ENCODE peak calls at places on chromosome 7, in ten cellular contexts. E is AG10803; Q is A549; Z is PC-3; O is CD8-positive, alpha-beta T cell; D is NB4; A is sigmoid colon; H is SK-N-SH; X is GM06990; N is stomach. R is an unnamed sample.
A peak's percentile ranks its signal among the peaks of the same experiment; 100 is the strongest.

GRCh38 chr7:155867280-155867679 is 55.0 kb upstream of the SHH start:
- DNase-seq in E (no peak), Q (no peak), Z (no peak), O (peak; percentile 5), D (no peak), A (no peak), H (no peak), X (no peak), N (peak; percentile 34), R (no peak)

GRCh38 chr7:48213226-48213625 is 42.0 kb downstream of the ABCA13 start:
- DNase-seq in E (no peak), Q (no peak), Z (peak; percentile 82), O (no peak), D (no peak), A (no peak), H (no peak), X (no peak), N (no peak), R (no peak)

GRCh38 chr7:138610671-138611170 is 90.4 kb downstream of the SVOPL start:
- DNase-seq in E (no peak), Q (no peak), Z (no peak), O (no peak), D (no peak), A (no peak), H (no peak), X (no peak), N (no peak), R (no peak)

GRCh38 chr7:106563466-106564150 is 97.3 kb downstream of the CCDC71L start:
- DNase-seq in E (peak; percentile 42), Q (no peak), Z (no peak), O (no peak), D (no peak), A (no peak), H (no peak), X (no peak), N (no peak), R (peak; percentile 62)

GRCh38 chr7:100679927-100680588 is 6.5 kb downstream of the GNB2 start:
- DNase-seq in E (peak; percentile 38), Q (peak; percentile 49), Z (no peak), O (no peak), D (peak; percentile 74), A (peak; percentile 83), H (peak; percentile 44), X (no peak), N (no peak), R (no peak)

GRCh38 chr7:101882595-101883564 is 65.5 kb downstream of the CUX1 start:
- DNase-seq in E (peak; percentile 100), Q (peak; percentile 100), Z (peak; percentile 99), O (no peak), D (peak; percentile 62), A (peak; percentile 97), H (peak; percentile 59), X (no peak), N (peak; percentile 88), R (peak; percentile 99)

GRCh38 chr7:152923711-152924110 is 164.2 kb downstream of the ACTR3B start:
- DNase-seq in E (no peak), Q (no peak), Z (no peak), O (no peak), D (no peak), A (no peak), H (peak; percentile 31), X (no peak), N (no peak), R (no peak)

GRCh38 chr7:39451901-39452300 is 114.3 kb upstream of the YAE1 start:
- DNase-seq in E (no peak), Q (no peak), Z (no peak), O (no peak), D (no peak), A (no peak), H (no peak), X (no peak), N (no peak), R (no peak)

GRCh38 chr7:116439005-116439404 is 60.5 kb upstream of the CAV2 start:
- DNase-seq in E (no peak), Q (no peak), Z (no peak), O (no peak), D (no peak), A (no peak), H (no peak), X (no peak), N (no peak), R (no peak)

GRCh38 chr7:45384499-45384898 is 189.7 kb upstream of the ADCY1 start:
- DNase-seq in E (peak; percentile 13), Q (peak; percentile 60), Z (peak; percentile 58), O (no peak), D (no peak), A (no peak), H (no peak), X (no peak), N (no peak), R (no peak)

DNA sequence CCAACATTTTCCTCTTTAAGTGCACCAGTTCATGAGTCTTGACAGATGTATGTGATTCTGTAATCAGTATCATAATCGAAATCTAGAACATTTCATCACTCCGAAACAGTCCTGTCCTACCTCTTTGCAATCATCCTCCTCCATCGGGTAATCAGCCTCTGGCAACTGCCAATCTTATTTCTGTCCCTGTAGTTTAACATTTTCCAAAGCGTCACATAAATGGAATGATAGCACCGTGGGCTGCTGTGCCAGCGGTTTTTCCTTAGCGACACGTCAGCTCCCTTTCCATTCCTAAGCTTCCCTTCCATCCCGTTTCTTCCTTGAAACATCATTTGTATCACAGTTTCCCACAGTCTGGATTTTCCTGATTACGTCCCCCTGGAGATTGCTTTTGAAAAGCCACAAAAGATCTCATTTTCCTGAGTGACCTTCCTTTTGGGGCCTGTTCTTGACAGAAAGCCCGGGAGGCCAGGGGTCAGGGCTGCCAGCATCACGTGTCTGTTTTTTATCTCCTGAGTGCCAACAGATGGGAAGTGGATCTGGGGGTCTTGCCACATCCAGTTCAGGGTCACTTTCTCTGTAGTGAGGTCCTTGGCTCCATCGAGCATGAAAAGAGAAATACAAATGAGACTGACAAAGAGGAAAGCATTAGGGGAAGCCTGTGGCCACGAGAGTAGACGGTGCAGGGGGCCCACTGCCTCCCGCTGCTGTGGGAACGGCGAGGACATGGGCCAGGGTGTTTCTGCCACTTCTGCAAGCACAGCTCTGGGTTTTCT is 31.6 kb downstream of the TMEM120A start:
- DNase-seq in E (peak; percentile 92), Q (no peak), Z (no peak), O (no peak), D (no peak), A (no peak), H (peak; percentile 68), X (no peak), N (no peak), R (no peak)
- H3K4me3 ChIP-seq in E (no peak overlapping the region), Q (no peak overlapping the region), Z (no peak overlapping the region), O (no peak overlapping the region), D (no peak overlapping the region), A (no peak overlapping the region), H (no peak overlapping the region), X (no peak overlapping the region), N (no peak overlapping the region), R (no peak overlapping the region)

DNA sequence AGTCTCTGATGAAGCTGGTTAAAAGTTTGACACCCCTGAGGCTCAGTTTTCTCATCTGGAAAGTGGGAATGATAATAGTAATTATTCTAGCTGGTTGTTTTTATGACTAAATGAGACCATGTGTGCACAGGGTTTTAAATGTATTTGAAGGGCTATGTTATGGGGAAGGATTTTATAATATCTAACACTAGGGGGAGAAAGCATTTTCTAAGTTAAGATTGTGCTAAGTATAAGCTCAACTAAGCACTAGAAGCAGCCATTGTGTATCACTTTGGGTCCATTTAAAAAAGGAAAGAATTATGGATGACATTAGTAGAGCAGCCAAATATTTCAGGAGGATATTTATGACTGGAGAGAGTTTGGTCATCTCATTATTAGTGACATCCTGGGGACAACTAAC is 49.5 kb upstream of the CREB5 start:
- DNase-seq in E (no peak), Q (no peak), Z (peak; percentile 25), O (no peak), D (no peak), A (no peak), H (no peak), X (no peak), N (no peak), R (no peak)
- TF ChIP-seq CTCF in E (peak; percentile 29), Q (peak; percentile 21), Z (peak; percentile 61), O (no peak), D (no peak), A (no peak), H (peak; percentile 45), X (peak; percentile 25), N (no peak), R (no peak)

GRCh38 chr7:129781856-129782256 is 170.3 kb downstream of the NRF1 start:
- DNase-seq in E (no peak), Q (no peak), Z (no peak), O (no peak), D (no peak), A (no peak), H (peak; percentile 62), X (no peak), N (no peak), R (no peak)
- H3K4me3 ChIP-seq in E (no peak overlapping the region), Q (no peak overlapping the region), Z (no peak overlapping the region), O (peak overlapping the region; percentile 60), D (no peak overlapping the region), A (no peak overlapping the region), H (peak overlapping the region; percentile 9), X (no peak overlapping the region), N (peak overlapping the region; percentile 83), R (no peak overlapping the region)

GRCh38 chr7:16421333-16422099 is at the start of gene CRPPA:
- DNase-seq in E (peak; percentile 54), Q (peak; percentile 41), Z (no peak), O (peak; percentile 76), D (peak; percentile 77), A (peak; percentile 72), H (peak; percentile 79), X (no peak), N (no peak), R (no peak)

GRCh38 chr7:16419859-16420258 is 1.5 kb downstream of the CRPPA start:
- DNase-seq in E (no peak), Q (no peak), Z (no peak), O (no peak), D (peak; percentile 34), A (no peak), H (no peak), X (no peak), N (no peak), R (no peak)

GRCh38 chr7:16422100-16422430 is 727 bp upstream of the CRPPA start:
- DNase-seq in E (peak; percentile 49), Q (no peak), Z (no peak), O (no peak), D (peak; percentile 55), A (no peak), H (no peak), X (no peak), N (no peak), R (no peak)

GRCh38 chr7:16420329-16420648 is 1.0 kb downstream of the CRPPA start:
- DNase-seq in E (no peak), Q (no peak), Z (no peak), O (no peak), D (no peak), A (no peak), H (no peak), X (no peak), N (no peak), R (no peak)

DNA sequence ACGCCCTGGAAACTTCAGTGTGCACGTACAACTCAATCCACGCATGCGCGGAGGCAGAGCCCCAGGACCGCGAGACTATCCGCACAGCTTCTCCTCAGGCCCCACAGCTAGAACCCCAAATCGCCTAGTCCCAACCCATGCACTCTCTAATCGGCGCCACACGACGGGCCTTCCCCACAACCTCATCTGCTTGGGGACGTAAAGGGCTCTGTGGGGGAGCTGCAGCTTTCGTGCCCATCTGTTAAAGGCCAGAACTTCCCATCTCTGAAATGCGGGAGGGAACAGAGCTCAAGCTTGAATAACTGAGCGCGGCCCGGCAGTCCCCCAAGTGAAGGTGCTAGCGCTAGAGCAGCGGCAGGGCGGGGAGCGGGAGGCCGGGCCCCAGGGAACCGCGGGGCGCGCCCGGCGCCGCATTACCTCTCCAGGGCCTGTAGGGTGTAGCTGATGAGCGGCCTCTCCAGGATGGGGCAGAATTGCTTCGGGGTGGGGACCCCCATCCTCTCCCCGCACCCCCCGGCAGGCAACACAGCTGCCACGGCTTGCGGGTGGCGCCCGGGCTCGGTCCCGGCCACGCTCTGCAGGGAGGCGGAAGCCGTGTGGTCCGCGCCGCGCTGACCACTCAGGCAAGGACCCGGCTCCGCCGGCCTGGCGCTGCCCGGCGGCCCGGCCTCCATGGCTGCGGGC is 547 bp downstream of the CRPPA start:
- DNase-seq in E (peak; percentile 88), Q (peak; percentile 94), Z (peak; percentile 71), O (peak; percentile 90), D (peak; percentile 97), A (peak; percentile 94), H (peak; percentile 88), X (no peak), N (peak; percentile 87), R (no peak)
- TF ChIP-seq CTCF in E (peak; percentile 44), Q (peak; percentile 10), Z (peak; percentile 38), O (no peak), D (peak; percentile 21), A (peak; percentile 53), H (peak; percentile 38), X (no peak), N (peak; percentile 32), R (no peak)